ENCODE peak calls at places on chromosomes 11 and 22, in four cellular contexts. One of them, this sample, is unnamed.

GRCh38 chr11:73998846-73999575 is 9.9 kb downstream of the UCP3 start:
- DNase-seq in choroid plexus epithelial cell: no peak
- DNase-seq in B cell: no peak
- DNase-seq in ascending aorta: no peak
- DNase-seq in this sample: no peak

GRCh38 chr11:19714387-19715363 is 2.0 kb downstream of the NAV2 start:
- DNase-seq in choroid plexus epithelial cell: peak
- DNase-seq in B cell: no peak
- DNase-seq in ascending aorta: peak
- DNase-seq in this sample: no peak

GRCh38 chr11:110759972-110760381 is 47.7 kb upstream of the ARHGAP20 start:
- DNase-seq in choroid plexus epithelial cell: peak
- DNase-seq in B cell: no peak
- DNase-seq in ascending aorta: no peak
- DNase-seq in this sample: no peak

GRCh38 chr11:112113539-112114457 is 27.1 kb downstream of the SDHD start:
- DNase-seq in choroid plexus epithelial cell: peak
- DNase-seq in B cell: no peak
- DNase-seq in ascending aorta: no peak
- DNase-seq in this sample: no peak

GRCh38 chr11:14789879-14790484 is 102.0 kb downstream of the CYP2R1 start:
- DNase-seq in choroid plexus epithelial cell: peak
- DNase-seq in B cell: no peak
- DNase-seq in ascending aorta: no peak
- DNase-seq in this sample: no peak

GRCh38 chr22:39559456-39560105 is 11.0 kb upstream of the CACNA1I start:
- DNase-seq in choroid plexus epithelial cell: no peak
- DNase-seq in B cell: no peak
- DNase-seq in ascending aorta: no peak
- DNase-seq in this sample: no peak

GRCh38 chr11:70595452-70595851 is 197.1 kb downstream of the CTTN start:
- DNase-seq in choroid plexus epithelial cell: no peak
- DNase-seq in B cell: no peak
- DNase-seq in ascending aorta: no peak
- DNase-seq in this sample: no peak

GRCh38 chr11:93407777-93408401 is 77.3 kb downstream of the DEUP1 start:
- DNase-seq in choroid plexus epithelial cell: peak
- DNase-seq in B cell: no peak
- DNase-seq in ascending aorta: no peak
- DNase-seq in this sample: no peak

GRCh38 chr11:63277345-63277943 is 34.0 kb upstream of the SLC22A25 start:
- DNase-seq in choroid plexus epithelial cell: no peak
- DNase-seq in B cell: no peak
- DNase-seq in ascending aorta: no peak
- DNase-seq in this sample: no peak

GRCh38 chr22:20997536-20998257 is 4.2 kb downstream of the THAP7 start:
- DNase-seq in choroid plexus epithelial cell: no peak
- DNase-seq in B cell: no peak
- DNase-seq in ascending aorta: no peak
- DNase-seq in this sample: no peak

GRCh38 chr11:121412000-121412587 is 40.0 kb upstream of the SORL1 start:
- DNase-seq in choroid plexus epithelial cell: no peak
- DNase-seq in B cell: no peak
- DNase-seq in ascending aorta: no peak
- DNase-seq in this sample: no peak

GRCh38 chr11:76654310-76654851 is 16.2 kb downstream of the LRRC32 start:
- DNase-seq in choroid plexus epithelial cell: peak
- DNase-seq in B cell: no peak
- DNase-seq in ascending aorta: peak
- DNase-seq in this sample: no peak

GRCh38 chr22:43911351-43911750 is 12.3 kb upstream of the PNPLA3 start:
- DNase-seq in choroid plexus epithelial cell: no peak
- DNase-seq in B cell: no peak
- DNase-seq in ascending aorta: no peak
- DNase-seq in this sample: no peak

GRCh38 chr11:61752117-61752924 is at the start of gene MYRF:
- DNase-seq in choroid plexus epithelial cell: no peak
- DNase-seq in B cell: no peak
- DNase-seq in ascending aorta: no peak
- DNase-seq in this sample: peak

GRCh38 chr11:113384551-113384950 is 3.0 kb upstream of the ANKK1 start:
- DNase-seq in choroid plexus epithelial cell: peak
- DNase-seq in B cell: no peak
- DNase-seq in ascending aorta: no peak
- DNase-seq in this sample: no peak

GRCh38 chr22:12601870-12602779 is 2925.9 kb upstream of the OR11H1 start:
- DNase-seq in choroid plexus epithelial cell: no peak
- DNase-seq in B cell: no peak
- DNase-seq in ascending aorta: peak
- DNase-seq in this sample: no peak

DNA sequence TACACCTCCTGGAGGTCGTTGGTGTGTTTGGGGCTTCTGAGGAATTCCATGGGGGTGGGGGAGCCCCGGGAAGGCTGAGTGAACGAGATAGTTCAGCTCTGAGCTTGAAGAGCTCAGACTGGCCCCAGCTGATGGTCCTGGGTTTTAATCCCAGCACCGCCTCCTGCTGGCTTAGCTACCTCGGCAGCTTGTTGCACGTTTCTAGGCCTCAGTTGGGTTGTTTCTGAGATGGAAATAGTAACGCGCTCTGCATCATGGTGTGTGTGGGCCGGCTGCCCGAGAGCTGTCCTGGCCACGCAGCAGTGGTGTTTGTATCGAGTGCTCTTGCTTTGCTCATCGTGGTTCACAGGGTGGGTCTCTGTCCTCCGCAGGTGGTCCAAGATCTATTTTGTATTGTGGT is 37.4 kb downstream of the TPCN2 start:
- DNase-seq in choroid plexus epithelial cell: no peak
- DNase-seq in B cell: no peak
- DNase-seq in ascending aorta: no peak
- DNase-seq in this sample: no peak
- TF ChIP-seq CTCF in choroid plexus epithelial cell: peak
- TF ChIP-seq CTCF in B cell: no peak
- TF ChIP-seq CTCF in ascending aorta: no peak
- TF ChIP-seq CTCF in this sample: no peak

GRCh38 chr22:46390652-46391301 is 55.3 kb downstream of the TRMU start:
- DNase-seq in choroid plexus epithelial cell: peak
- DNase-seq in B cell: no peak
- DNase-seq in ascending aorta: no peak
- DNase-seq in this sample: no peak
- TF ChIP-seq CTCF in choroid plexus epithelial cell: peak
- TF ChIP-seq CTCF in B cell: no peak
- TF ChIP-seq CTCF in ascending aorta: no peak
- TF ChIP-seq CTCF in this sample: no peak

DNA sequence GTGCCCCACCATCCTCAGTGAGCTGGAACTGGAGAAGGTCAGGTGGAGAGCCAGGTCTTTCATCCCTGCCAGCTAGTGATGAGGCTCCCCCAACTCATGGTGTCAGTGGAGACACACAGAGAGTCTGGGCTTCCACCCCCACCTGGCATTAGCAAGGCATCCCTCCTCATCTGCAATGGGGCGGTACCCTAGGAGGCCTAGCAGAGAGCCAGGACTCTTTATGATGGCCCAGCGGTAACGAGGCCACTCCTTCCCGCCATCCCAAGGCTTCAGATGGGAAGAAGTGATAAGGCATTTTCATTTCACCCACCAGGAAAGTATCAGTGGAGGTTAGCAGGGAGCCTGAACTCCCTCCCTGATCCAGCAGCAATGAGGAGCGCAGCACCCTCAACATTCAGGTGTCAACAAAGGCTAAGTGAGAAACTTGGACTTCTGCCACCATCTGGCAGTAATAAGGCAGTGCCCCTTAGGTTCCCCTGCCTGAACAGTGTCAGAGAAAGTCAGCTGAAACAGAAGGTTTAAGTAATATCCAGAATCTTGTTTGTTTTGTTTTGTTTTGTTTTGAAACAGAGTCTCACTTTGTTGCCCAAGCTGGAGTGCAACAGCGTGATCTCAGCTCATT is 40.5 kb upstream of the FBLN1 start:
- DNase-seq in choroid plexus epithelial cell: no peak
- DNase-seq in B cell: no peak
- DNase-seq in ascending aorta: no peak
- DNase-seq in this sample: no peak
- TF ChIP-seq CTCF in choroid plexus epithelial cell: no peak
- TF ChIP-seq CTCF in B cell: no peak
- TF ChIP-seq CTCF in ascending aorta: no peak
- TF ChIP-seq CTCF in this sample: no peak

GRCh38 chr22:32380991-32381390 is 23.3 kb downstream of the RFPL3 start:
- DNase-seq in choroid plexus epithelial cell: no peak
- DNase-seq in B cell: no peak
- DNase-seq in ascending aorta: no peak
- DNase-seq in this sample: no peak

GRCh38 chr22:32375678-32376450 is 18.2 kb downstream of the RFPL3 start:
- DNase-seq in choroid plexus epithelial cell: no peak
- DNase-seq in B cell: no peak
- DNase-seq in ascending aorta: no peak
- DNase-seq in this sample: no peak

GRCh38 chr22:32376681-32377080 is 19.0 kb downstream of the RFPL3 start:
- DNase-seq in choroid plexus epithelial cell: no peak
- DNase-seq in B cell: no peak
- DNase-seq in ascending aorta: no peak
- DNase-seq in this sample: no peak

DNA sequence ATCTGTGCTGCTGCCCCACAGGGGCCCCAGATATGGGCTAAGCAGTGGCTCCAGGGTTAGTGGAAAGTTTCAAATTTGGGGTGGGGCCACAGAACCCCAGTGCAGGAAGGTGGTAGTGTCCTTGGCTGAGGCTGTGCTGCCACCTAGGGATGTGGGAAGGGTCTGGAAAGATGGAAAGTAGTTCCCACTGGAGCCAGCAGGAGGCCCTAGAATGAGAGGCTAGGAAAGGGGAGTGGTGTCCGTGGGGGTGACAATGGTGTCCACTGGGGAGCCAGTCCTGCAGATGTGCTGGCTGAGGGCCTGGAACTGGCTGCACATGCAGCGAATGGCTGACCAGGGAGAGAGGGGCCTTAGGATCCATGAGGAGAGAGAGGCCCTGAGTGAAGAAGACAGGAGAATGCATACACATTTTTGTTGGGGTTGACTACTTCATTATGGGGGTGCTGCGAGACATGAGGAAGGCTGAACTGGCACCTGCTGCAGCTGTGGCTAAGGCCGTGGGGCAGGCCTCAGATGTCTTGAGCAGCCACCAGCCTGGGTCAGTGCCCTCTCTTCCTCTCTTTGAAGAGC is 21.1 kb downstream of the RFPL3 start:
- DNase-seq in choroid plexus epithelial cell: peak
- DNase-seq in B cell: no peak
- DNase-seq in ascending aorta: no peak
- DNase-seq in this sample: no peak
- TF ChIP-seq CTCF in choroid plexus epithelial cell: peak
- TF ChIP-seq CTCF in B cell: no peak
- TF ChIP-seq CTCF in ascending aorta: peak
- TF ChIP-seq CTCF in this sample: no peak

GRCh38 chr22:42695294-42695693 is 25.4 kb downstream of the A4GALT start:
- DNase-seq in choroid plexus epithelial cell: no peak
- DNase-seq in B cell: no peak
- DNase-seq in ascending aorta: peak
- DNase-seq in this sample: no peak
- TF ChIP-seq CTCF in choroid plexus epithelial cell: no peak
- TF ChIP-seq CTCF in B cell: no peak
- TF ChIP-seq CTCF in ascending aorta: no peak
- TF ChIP-seq CTCF in this sample: no peak

GRCh38 chr11:95138448-95138847 is 48.8 kb downstream of the ENDOD1 start:
- DNase-seq in choroid plexus epithelial cell: peak
- DNase-seq in B cell: no peak
- DNase-seq in ascending aorta: no peak
- DNase-seq in this sample: no peak
- TF ChIP-seq CTCF in choroid plexus epithelial cell: peak
- TF ChIP-seq CTCF in B cell: peak
- TF ChIP-seq CTCF in ascending aorta: no peak
- TF ChIP-seq CTCF in this sample: no peak

GRCh38 chr11:59953463-59954218 is 10.2 kb upstream of the OOSP4A start:
- DNase-seq in choroid plexus epithelial cell: no peak
- DNase-seq in B cell: no peak
- DNase-seq in ascending aorta: no peak
- DNase-seq in this sample: no peak

GRCh38 chr11:59957094-59957493 is 6.7 kb upstream of the OOSP4A start:
- DNase-seq in choroid plexus epithelial cell: peak
- DNase-seq in B cell: no peak
- DNase-seq in ascending aorta: no peak
- DNase-seq in this sample: no peak

DNA sequence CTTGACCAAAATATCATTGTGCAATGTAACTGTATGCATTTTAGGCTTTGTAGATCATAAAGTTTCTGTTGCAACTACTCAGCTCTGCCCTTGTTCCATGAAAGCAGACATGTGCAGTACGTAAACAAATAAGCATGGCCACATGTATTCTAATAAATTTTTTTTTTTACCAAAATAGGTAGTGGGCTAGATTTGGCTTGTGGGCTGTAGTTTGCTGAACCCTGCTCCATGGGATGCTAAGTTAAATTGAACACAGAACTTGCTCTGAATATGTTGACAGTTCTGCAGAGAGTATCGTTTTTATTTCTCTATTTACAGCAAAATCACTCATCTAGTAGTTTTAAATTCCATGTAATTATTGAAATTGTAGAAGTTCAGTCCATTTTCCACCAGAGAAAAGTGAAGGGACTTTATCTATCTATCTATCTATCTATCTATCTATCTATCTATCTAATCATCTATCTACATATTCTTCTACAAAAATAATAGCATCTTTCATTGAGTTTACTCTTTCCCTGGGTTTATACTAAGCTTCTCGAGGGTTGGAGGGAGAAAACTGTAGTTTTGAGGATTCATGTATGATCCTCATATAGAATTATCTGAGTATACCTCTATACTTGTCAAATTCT is 9.5 kb upstream of the OOSP4A start:
- DNase-seq in choroid plexus epithelial cell: no peak
- DNase-seq in B cell: no peak
- DNase-seq in ascending aorta: no peak
- DNase-seq in this sample: no peak
- TF ChIP-seq CTCF in choroid plexus epithelial cell: no peak
- TF ChIP-seq CTCF in B cell: no peak
- TF ChIP-seq CTCF in ascending aorta: no peak
- TF ChIP-seq CTCF in this sample: no peak

GRCh38 chr11:47186937-47187681 is 875 bp upstream of the PACSIN3 start:
- DNase-seq in choroid plexus epithelial cell: peak
- DNase-seq in B cell: no peak
- DNase-seq in ascending aorta: peak
- DNase-seq in this sample: no peak
- TF ChIP-seq CTCF in choroid plexus epithelial cell: no peak
- TF ChIP-seq CTCF in B cell: no peak
- TF ChIP-seq CTCF in ascending aorta: no peak
- TF ChIP-seq CTCF in this sample: no peak